ENCODE peak calls at places on chromosomes 2 and 18, in ten cellular contexts. C, D, H, B, K, U, A, E, V and W are unnamed samples.

GRCh38 chr2:203354966-203355365 is 26.8 kb downstream of the ABI2 start:
- DNase-seq in C (no peak), D (no peak), H (no peak), B (no peak), K (no peak), U (no peak), A (no peak), E (no peak), V (no peak), W (no peak)

GRCh38 chr2:173417801-173418200 is 63.1 kb downstream of the CDCA7 start:
- DNase-seq in C (no peak), D (no peak), H (no peak), B (no peak), K (no peak), U (no peak), A (no peak), E (no peak), V (no peak), W (no peak)

GRCh38 chr2:604385-604784 is 72.8 kb downstream of the TMEM18 start:
- DNase-seq in C (no peak), D (no peak), H (no peak), B (peak; percentile 18), K (no peak), U (peak; percentile 27), A (no peak), E (no peak), V (no peak), W (no peak)

GRCh38 chr18:77084757-77085035 is 47.9 kb downstream of the MBP start:
- DNase-seq in C (no peak), D (no peak), H (no peak), B (no peak), K (no peak), U (no peak), A (no peak), E (no peak), V (no peak), W (no peak)

GRCh38 chr2:219783551-219783950 is 156.1 kb downstream of the SLC4A3 start:
- DNase-seq in C (peak; percentile 54), D (peak; percentile 11), H (no peak), B (no peak), K (no peak), U (no peak), A (peak; percentile 6), E (no peak), V (no peak), W (no peak)

GRCh38 chr2:21754164-21754788 is 630.5 kb downstream of the TDRD15 start:
- DNase-seq in C (no peak), D (no peak), H (no peak), B (peak; percentile 37), K (peak; percentile 15), U (no peak), A (no peak), E (peak; percentile 5), V (no peak), W (no peak)

GRCh38 chr2:171522057-171522803 is at the start of gene CYBRD1:
- DNase-seq in C (peak; percentile 92), D (peak; percentile 91), H (no peak), B (peak; percentile 73), K (peak; percentile 92), U (peak; percentile 72), A (peak; percentile 81), E (peak; percentile 83), V (no peak), W (peak; percentile 94)

GRCh38 chr2:70688427-70688826 is 79.6 kb downstream of the ADD2 start:
- DNase-seq in C (no peak), D (no peak), H (no peak), B (no peak), K (no peak), U (no peak), A (no peak), E (no peak), V (no peak), W (peak; percentile 9)

GRCh38 chr2:28326469-28326805 is 66.2 kb upstream of the FOSL2 start:
- DNase-seq in C (no peak), D (no peak), H (no peak), B (no peak), K (no peak), U (no peak), A (no peak), E (no peak), V (no peak), W (no peak)

GRCh38 chr2:241990466-241990865 is 120.9 kb downstream of the RTP5 start:
- DNase-seq in C (no peak), D (no peak), H (no peak), B (no peak), K (no peak), U (no peak), A (no peak), E (no peak), V (no peak), W (no peak)

GRCh38 chr2:166375205-166375735 is 474 bp downstream of the SCN9A start:
- DNase-seq in C (no peak), D (peak; percentile 38), H (no peak), B (no peak), K (no peak), U (peak; percentile 39), A (no peak), E (peak; percentile 86), V (no peak), W (no peak)

GRCh38 chr18:57970356-57971095 is 73.5 kb upstream of the NEDD4L start:
- DNase-seq in C (no peak), D (peak; percentile 12), H (no peak), B (peak; percentile 70), K (no peak), U (no peak), A (no peak), E (peak; percentile 35), V (no peak), W (no peak)

GRCh38 chr2:33229646-33230045 is 246.8 kb upstream of the RASGRP3 start:
- DNase-seq in C (no peak), D (peak; percentile 39), H (no peak), B (no peak), K (no peak), U (no peak), A (peak; percentile 56), E (no peak), V (no peak), W (no peak)

GRCh38 chr2:238387376-238387775 is 39.4 kb upstream of the ASB1 start:
- DNase-seq in C (no peak), D (no peak), H (no peak), B (no peak), K (no peak), U (no peak), A (no peak), E (peak; percentile 57), V (no peak), W (no peak)

GRCh38 chr2:229931241-229931640 is 8.9 kb downstream of the FBXO36 start:
- DNase-seq in C (no peak), D (no peak), H (no peak), B (no peak), K (no peak), U (no peak), A (no peak), E (no peak), V (no peak), W (no peak)

GRCh38 chr2:224948005-224948404 is 94.3 kb downstream of the DOCK10 start:
- DNase-seq in C (no peak), D (no peak), H (no peak), B (no peak), K (no peak), U (no peak), A (no peak), E (no peak), V (no peak), W (no peak)

GRCh38 chr2:18483896-18484295 is 76.6 kb downstream of the RDH14 start:
- DNase-seq in C (peak; percentile 66), D (no peak), H (no peak), B (no peak), K (no peak), U (no peak), A (no peak), E (no peak), V (no peak), W (no peak)